ENCODE peak calls at places on chromosomes 16 and 17, in five cellular contexts. E, I, K, G and X are unnamed samples.

GRCh38 chr17:38601539-38602351 is 4.0 kb downstream of the SRCIN1 start:
- DNase-seq in G (peak; percentile 36), I (no peak), E (no peak), K (no peak), X (peak; percentile 21)

GRCh38 chr16:88688013-88688778 is 1.9 kb upstream of the SNAI3 start:
- DNase-seq in I (no peak), E (no peak), K (no peak), G (no peak), X (no peak)

GRCh38 chr16:73047536-73048291 is at the start of gene ZFHX3:
- DNase-seq in I (no peak), E (peak; percentile 88), K (peak; percentile 40), G (peak; percentile 59), X (peak; percentile 63)

GRCh38 chr17:41773190-41773588 is 13.3 kb downstream of the JUP start:
- DNase-seq in G (no peak), I (peak; percentile 86), E (no peak), K (no peak), X (no peak)

GRCh38 chr17:63950940-63951907 is 19.1 kb upstream of the CD79B start:
- DNase-seq in G (no peak), I (no peak), E (no peak), K (peak; percentile 84), X (peak; percentile 63)

GRCh38 chr16:29777576-29778360 is at the start of gene ZG16:
- DNase-seq in K (no peak), G (no peak), E (no peak), I (no peak), X (no peak)

GRCh38 chr17:60161598-60162330 is 12.0 kb downstream of the CA4 start:
- DNase-seq in I (no peak), G (no peak), E (no peak), K (no peak), X (no peak)

GRCh38 chr16:80350066-80350465 is 190.7 kb upstream of the DYNLRB2 start:
- DNase-seq in K (no peak), E (no peak), I (no peak), G (no peak), X (no peak)

GRCh38 chr17:6303664-6304063 is 131.3 kb downstream of the AIPL1 start:
- DNase-seq in I (peak; percentile 16), K (peak; percentile 29), E (no peak), G (no peak), X (peak; percentile 42)

GRCh38 chr17:79005063-79005861 is 4.3 kb downstream of the CANT1 start:
- DNase-seq in I (no peak), G (peak; percentile 15), E (peak; percentile 76), K (no peak), X (peak; percentile 32)

GRCh38 chr16:72149676-72150464 is 22.1 kb downstream of the PMFBP1 start:
- DNase-seq in E (no peak), I (no peak), K (no peak), G (no peak), X (no peak)

GRCh38 chr17:66949501-66949900 is 15.0 kb upstream of the CACNG4 start:
- DNase-seq in G (no peak), K (no peak), E (no peak), I (peak; percentile 52), X (no peak)

GRCh38 chr16:49327466-49327865 is 45.8 kb upstream of the CBLN1 start:
- DNase-seq in E (no peak), G (no peak), K (no peak), I (no peak), X (no peak)

GRCh38 chr16:10009691-10010090 is 172.5 kb downstream of the GRIN2A start:
- DNase-seq in E (no peak), K (no peak), I (no peak), G (no peak), X (no peak)

GRCh38 chr17:7579001-7579838 is at the start of gene CD68:
- DNase-seq in G (peak; percentile 45), K (peak; percentile 84), E (no peak), I (peak; percentile 79), X (peak; percentile 91)

GRCh38 chr17:2081564-2081963 is 26.7 kb downstream of the HIC1 start:
- DNase-seq in K (no peak), I (peak; percentile 77), E (no peak), G (no peak), X (no peak)

GRCh38 chr16:56883586-56883985 is 18.6 kb downstream of the SLC12A3 start:
- DNase-seq in K (no peak), G (no peak), I (no peak), E (no peak), X (no peak)

GRCh38 chr17:40399185-40399584 is 18.5 kb downstream of the TOP2A start:
- DNase-seq in K (peak; percentile 66), I (peak; percentile 40), G (no peak), E (no peak), X (no peak)

GRCh38 chr17:2723997-2724782 is 12.6 kb upstream of the CLUH start:
- DNase-seq in E (no peak), G (no peak), K (no peak), I (no peak), X (no peak)

GRCh38 chr16:49492090-49492801 is 118.6 kb downstream of the C16orf78 start:
- DNase-seq in I (no peak), E (peak; percentile 78), K (peak; percentile 70), G (peak; percentile 75), X (peak; percentile 34)

GRCh38 chr16:74623214-74623842 is 16.4 kb upstream of the GLG1 start:
- DNase-seq in E (no peak), K (peak; percentile 57), G (no peak), I (peak; percentile 20), X (no peak)

GRCh38 chr17:70906808-70907207 is 737.5 kb downstream of the KCNJ2 start:
- DNase-seq in I (peak; percentile 83), G (no peak), K (no peak), E (no peak), X (no peak)

GRCh38 chr16:66478733-66479511 is 51.8 kb downstream of the BEAN1 start:
- DNase-seq in G (peak; percentile 84), I (peak; percentile 15), E (peak; percentile 85), K (peak; percentile 88), X (peak; percentile 91)

GRCh38 chr17:66909811-66910210 is 54.7 kb upstream of the CACNG4 start:
- DNase-seq in K (no peak), E (no peak), G (no peak), I (no peak), X (no peak)

DNA sequence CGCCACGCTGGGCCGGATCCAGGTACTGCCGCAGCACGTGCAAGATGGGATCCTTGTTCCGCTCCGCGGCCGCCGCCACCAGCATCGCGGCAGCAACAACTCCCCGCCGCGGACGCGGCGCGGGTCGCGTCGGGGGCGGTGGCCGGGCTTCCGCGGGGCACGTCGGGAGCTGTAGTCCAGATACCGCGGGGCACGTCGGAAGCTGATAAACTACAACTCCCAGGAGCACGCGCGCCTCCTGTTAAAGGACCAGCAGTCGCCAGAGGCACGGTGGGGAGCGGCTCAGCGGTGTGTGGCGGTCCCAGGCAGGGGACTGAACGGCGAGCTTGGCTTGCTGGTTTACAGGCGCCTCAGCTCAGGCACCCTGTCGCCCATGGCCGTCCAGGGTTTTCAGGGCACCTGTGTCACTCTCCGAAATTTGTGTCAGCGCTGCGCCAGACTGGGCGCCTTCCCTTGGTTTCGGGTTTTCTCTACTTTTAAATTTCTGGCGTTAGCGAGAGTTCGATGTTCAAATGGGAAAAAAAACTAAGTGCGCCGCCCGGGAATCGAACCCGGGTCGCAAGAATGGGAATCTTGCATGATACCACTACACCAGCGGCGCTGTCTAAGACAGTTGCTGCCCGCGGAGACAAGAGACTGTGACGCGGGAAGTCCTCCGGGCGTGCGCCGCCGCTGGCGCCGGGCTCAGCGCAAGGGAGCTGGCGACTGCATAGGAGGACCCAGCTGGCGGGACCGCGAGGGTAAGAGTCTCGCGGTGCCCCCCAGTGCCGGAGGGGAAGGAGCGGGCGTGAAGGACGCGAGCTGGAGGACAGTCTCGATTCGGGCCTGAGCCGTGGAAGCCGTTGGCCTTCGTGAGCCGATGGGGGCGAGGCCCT is at the start of gene METTL26:
- DNase-seq in I (peak; percentile 81), E (peak; percentile 98), K (peak; percentile 96), G (peak; percentile 98), X (peak; percentile 98)
- TF ChIP-seq CTCF in I (no peak), E (no peak), K (no peak), G (no peak), X (no peak)

GRCh38 chr17:28230011-28230410 is 89.0 kb upstream of the TMEM97 start:
- DNase-seq in G (peak; percentile 48), I (no peak), E (peak; percentile 57), K (no peak), X (peak; percentile 38)

GRCh38 chr17:28226563-28226962 is 92.4 kb upstream of the TMEM97 start:
- DNase-seq in G (peak; percentile 37), K (no peak), E (peak; percentile 60), I (no peak), X (no peak)

GRCh38 chr17:28228986-28229729 is 89.8 kb upstream of the TMEM97 start:
- DNase-seq in E (peak; percentile 37), G (peak; percentile 12), K (no peak), I (no peak), X (no peak)

GRCh38 chr17:28227278-28228108 is 91.5 kb upstream of the TMEM97 start:
- DNase-seq in G (peak; percentile 95), K (no peak), E (peak; percentile 78), I (peak; percentile 14), X (peak; percentile 50)

DNA sequence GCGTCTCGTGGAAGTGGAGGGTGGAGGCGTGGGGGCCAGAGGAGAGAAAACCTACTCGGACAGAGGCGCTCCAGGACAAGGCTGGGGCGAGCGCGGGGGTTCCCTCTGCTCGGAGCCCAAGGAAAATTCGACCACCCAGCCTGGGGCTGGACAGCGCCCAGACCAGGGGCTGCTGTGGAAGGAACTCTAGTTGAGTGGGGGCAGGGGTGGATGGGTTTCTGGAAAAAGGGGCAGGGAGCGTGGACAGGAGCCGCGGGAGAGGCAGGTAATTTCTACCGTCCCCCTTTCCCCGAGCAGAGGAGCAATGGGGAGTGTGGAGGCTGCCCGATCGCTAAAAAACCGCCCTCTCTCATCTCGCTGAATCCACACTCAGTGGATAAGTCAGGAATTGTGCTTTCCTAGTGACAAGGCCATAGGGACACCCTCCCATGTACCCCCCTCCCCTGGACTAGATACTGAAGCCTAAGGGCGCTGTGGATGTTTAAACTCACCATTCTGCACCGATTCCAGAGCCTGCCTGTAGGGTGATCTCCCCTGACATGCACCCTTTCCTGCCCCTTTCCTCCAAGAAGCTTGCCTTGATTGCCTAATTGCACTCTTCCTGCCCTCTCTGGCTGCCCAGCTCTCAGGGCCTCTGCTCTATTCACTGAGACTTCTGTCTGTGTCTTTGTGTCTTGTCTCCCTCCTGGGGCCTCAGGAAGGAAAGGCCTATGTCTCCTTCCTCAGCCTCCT is 90.7 kb upstream of the TMEM97 start:
- DNase-seq in G (peak; percentile 16), E (peak; percentile 74), I (no peak), K (no peak), X (no peak)
- TF ChIP-seq CTCF in G (no peak), E (no peak), I (peak; percentile 27), K (no peak), X (peak; percentile 13)

GRCh38 chr16:87662254-87663204 is 60.2 kb downstream of the JPH3 start:
- DNase-seq in I (no peak), K (no peak), G (no peak), E (no peak), X (no peak)
- TF ChIP-seq CTCF in I (no peak), K (no peak), G (no peak), E (no peak), X (no peak)

DNA sequence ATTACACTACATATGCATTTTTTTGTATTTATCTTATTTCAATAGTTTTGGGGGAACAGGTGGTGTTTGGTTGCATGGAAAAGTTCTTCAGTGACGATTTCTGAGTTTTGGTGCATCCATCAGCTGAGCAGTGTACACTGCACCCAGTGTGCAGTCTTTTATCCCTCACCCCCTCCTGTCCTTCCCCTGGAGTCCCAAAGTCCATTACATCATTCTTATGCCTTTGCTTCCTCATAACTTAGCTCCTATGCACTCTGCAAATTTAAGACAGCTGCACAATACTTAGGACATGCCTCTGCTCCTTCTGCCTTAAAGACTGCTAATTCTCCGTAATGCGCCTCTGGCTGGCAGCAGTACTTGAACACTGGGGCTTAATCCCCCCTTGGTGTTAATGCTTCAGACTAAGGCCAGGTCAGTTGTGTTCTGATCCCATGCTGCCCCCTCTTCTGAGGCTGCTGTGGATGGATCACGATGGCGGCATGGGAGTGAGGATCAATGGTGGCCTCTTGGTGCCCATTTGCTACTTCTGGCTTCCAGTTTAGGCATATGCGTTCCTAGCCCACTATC is 146.2 kb downstream of the PARN start:
- DNase-seq in I (no peak), G (no peak), E (no peak), K (no peak), X (no peak)
- TF ChIP-seq CTCF in I (no peak), G (no peak), E (no peak), K (no peak), X (no peak)